ENCODE peak calls at places on chromosomes 3 and 15, in five cellular contexts. K is RWPE2, B is tibial artery, G is cardiac muscle cell, J is Peyer's patch. I is an unnamed sample. For H3K27me3 and H3K4me1, the result is how much of the 10 kb centered on the place peaks cover.

GRCh38 chr15:78822514-78822913 is 11.2 kb upstream of the ADAMTS7 start:
- DNase-seq in G (no peak), K (no peak), B (no peak), J (no peak), I (no peak)

GRCh38 chr3:94226058-94226457 is 163.2 kb downstream of the NSUN3 start:
- DNase-seq in J (no peak), G (no peak), B (no peak), K (no peak), I (no peak)

GRCh38 chr3:30308131-30308530 is 298.3 kb upstream of the TGFBR2 start:
- DNase-seq in J (no peak), K (no peak), G (no peak), B (no peak), I (no peak)

GRCh38 chr15:53031469-53031868 is 241.3 kb upstream of the ONECUT1 start:
- DNase-seq in J (no peak), G (no peak), K (no peak), B (no peak), I (no peak)

GRCh38 chr3:25781758-25782594 is 1.3 kb downstream of the NGLY1 start:
- DNase-seq in K (no peak), G (no peak), J (no peak), B (no peak), I (no peak)

GRCh38 chr15:94056314-94056713 is 175.0 kb upstream of the MCTP2 start:
- DNase-seq in J (no peak), B (no peak), K (no peak), G (no peak), I (no peak)

GRCh38 chr3:11539218-11539617 is 104.5 kb downstream of the VGLL4 start:
- DNase-seq in B (no peak), K (no peak), G (no peak), J (no peak), I (no peak)

GRCh38 chr3:195886181-195887141 is 21.9 kb downstream of the TNK2 start:
- DNase-seq in K (no peak), J (no peak), G (peak), B (no peak), I (no peak)

GRCh38 chr3:55716611-55717225 is 229.6 kb upstream of the WNT5A start:
- DNase-seq in G (no peak), K (no peak), B (no peak), J (no peak), I (no peak)

GRCh38 chr15:68431792-68432401 is at the start of gene ITGA11:
- DNase-seq in B (peak), G (peak), K (peak), J (peak), I (peak)

GRCh38 chr3:131762981-131763380 is 260.2 kb upstream of the MRPL3 start:
- DNase-seq in B (no peak), G (no peak), K (no peak), J (no peak), I (no peak)
- H3K27me3 ChIP-seq in B (under half), G (under half), K (under half), J (under half), I (under half)

DNA sequence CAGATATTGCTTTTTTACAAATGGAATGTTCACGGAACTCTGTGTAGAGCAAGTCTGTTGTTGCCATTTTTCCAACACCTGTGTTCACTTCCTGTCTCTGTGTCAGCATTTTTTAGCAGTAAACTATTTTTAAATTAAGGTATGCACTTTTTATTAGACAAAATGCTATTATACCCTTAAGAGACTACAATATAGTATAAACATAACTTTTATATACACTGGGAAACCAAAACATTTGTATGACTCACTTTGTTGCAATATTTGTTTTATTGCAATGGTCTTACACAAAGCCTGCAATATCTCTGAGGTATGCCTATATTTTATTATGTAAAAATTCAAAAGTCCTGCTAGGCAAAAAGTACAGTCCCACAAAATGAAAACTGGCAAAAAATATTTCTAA is 39.8 kb upstream of the FGF7 start:
- DNase-seq in K (no peak), J (no peak), B (no peak), G (no peak), I (no peak)
- H3K27ac ChIP-seq in K (no peak), J (no peak), B (no peak), G (no peak), I (no peak)

GRCh38 chr3:186098740-186099139 is 10.1 kb downstream of the ETV5 start:
- DNase-seq in G (no peak), B (no peak), K (no peak), J (no peak), I (no peak)
- H3K4me1 ChIP-seq in G (half or more), B (under half), K (under half), J (under half), I (under half)

GRCh38 chr3:162441716-162442115 is 945.1 kb downstream of the OTOL1 start:
- DNase-seq in B (no peak), J (no peak), K (no peak), G (no peak), I (no peak)
- H3K27me3 ChIP-seq in B (under half), J (under half), K (under half), G (under half), I (under half)

GRCh38 chr3:124995460-124995994 is 60.3 kb downstream of the HEG1 start:
- DNase-seq in G (peak), K (no peak), B (peak), J (peak), I (peak)
- H3K27ac ChIP-seq in G (no peak), K (no peak), B (no peak), J (no peak), I (peak)

GRCh38 chr3:149579838-149580542 is 77.8 kb downstream of the WWTR1 start:
- DNase-seq in G (no peak), K (no peak), J (no peak), B (no peak), I (no peak)

GRCh38 chr3:149581681-149582349 is 76.0 kb downstream of the WWTR1 start:
- DNase-seq in G (peak), B (peak), J (peak), K (peak), I (peak)

GRCh38 chr3:149581248-149581647 is 76.6 kb downstream of the WWTR1 start:
- DNase-seq in B (no peak), K (no peak), J (no peak), G (no peak), I (no peak)

GRCh38 chr3:149577801-149578200 is 80.0 kb downstream of the WWTR1 start:
- DNase-seq in G (no peak), J (no peak), K (no peak), B (no peak), I (no peak)

DNA sequence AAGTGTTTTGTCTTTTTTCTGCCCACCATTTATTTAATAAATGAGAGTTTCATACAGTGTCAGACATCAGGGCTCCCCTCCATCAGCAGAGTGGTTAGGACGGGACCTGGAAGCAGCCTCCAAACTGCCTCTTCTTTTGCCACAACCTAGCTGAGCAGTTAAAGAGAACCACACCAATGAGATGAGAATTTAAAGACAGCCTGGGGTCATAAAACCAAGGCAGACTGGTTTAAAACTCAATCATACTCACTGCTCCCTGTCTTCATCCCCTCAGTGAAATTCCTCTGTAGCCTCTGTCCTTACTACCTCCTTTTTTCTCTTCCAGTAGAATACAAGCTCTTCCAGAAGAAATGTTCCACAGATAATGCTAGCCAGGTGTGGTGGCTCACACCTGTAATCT is 78.7 kb downstream of the WWTR1 start:
- DNase-seq in B (no peak), J (no peak), G (no peak), K (no peak), I (no peak)
- H3K4me1 ChIP-seq in B (half or more), J (under half), G (under half), K (half or more), I (under half)

GRCh38 chr15:96338772-96339661 is 8.5 kb downstream of the NR2F2 start:
- DNase-seq in J (no peak), K (no peak), B (no peak), G (no peak), I (no peak)

GRCh38 chr15:96339662-96340347 is 9.3 kb downstream of the NR2F2 start:
- DNase-seq in B (no peak), K (no peak), J (no peak), G (no peak), I (no peak)

GRCh38 chr15:96336643-96337353 is 6.3 kb downstream of the NR2F2 start:
- DNase-seq in B (peak), G (no peak), J (no peak), K (no peak), I (peak)

GRCh38 chr15:96337354-96337990 is 7.0 kb downstream of the NR2F2 start:
- DNase-seq in J (no peak), K (no peak), B (no peak), G (no peak), I (peak)

GRCh38 chr15:96337991-96338771 is 7.7 kb downstream of the NR2F2 start:
- DNase-seq in B (no peak), J (no peak), G (no peak), K (no peak), I (no peak)
- H3K27me3 ChIP-seq in B (under half), J (under half), G (half or more), K (under half), I (under half)

I was measured in right atrium auricular region.